ENCODE peak calls at places on chromosomes 5 and 9, in eight cellular contexts. K, P, W, V, B, Z, O and Q are unnamed samples.
A peak's percentile ranks its signal among the peaks of the same experiment; 100 is the strongest.

GRCh38 chr9:37449877-37450632 is 15.2 kb downstream of the ZBTB5 start:
- DNase-seq in K (no peak), P (no peak), W (no peak), V (no peak), B (no peak), Z (no peak), O (no peak), Q (no peak)

GRCh38 chr5:83513491-83513890 is 41.9 kb downstream of the VCAN start:
- DNase-seq in K (no peak), P (no peak), W (no peak), V (no peak), B (no peak), Z (no peak), O (no peak), Q (no peak)

GRCh38 chr5:14739538-14739937 is 75.0 kb downstream of the OTULIN start:
- DNase-seq in K (no peak), P (no peak), W (no peak), V (no peak), B (no peak), Z (no peak), O (no peak), Q (no peak)

GRCh38 chr5:133324926-133325325 is 273.1 kb downstream of the HSPA4 start:
- DNase-seq in K (no peak), P (no peak), W (no peak), V (no peak), B (no peak), Z (no peak), O (no peak), Q (no peak)

GRCh38 chr5:89372176-89372575 is 489.2 kb upstream of the MEF2C start:
- DNase-seq in K (no peak), P (no peak), W (no peak), V (no peak), B (no peak), Z (no peak), O (no peak), Q (no peak)

GRCh38 chr9:98807070-98807810 is at the start of gene GALNT12:
- DNase-seq in K (peak; percentile 47), P (peak; percentile 60), W (no peak), V (peak; percentile 52), B (no peak), Z (peak; percentile 86), O (peak; percentile 71), Q (no peak)

GRCh38 chr5:6216516-6217075 is 161.8 kb downstream of the MED10 start:
- DNase-seq in K (no peak), P (no peak), W (no peak), V (no peak), B (no peak), Z (no peak), O (no peak), Q (no peak)

GRCh38 chr5:146732966-146733365 is 145.6 kb downstream of the PPP2R2B start:
- DNase-seq in K (no peak), P (no peak), W (no peak), V (no peak), B (no peak), Z (no peak), O (no peak), Q (no peak)

GRCh38 chr9:113738898-113739604 is 137.1 kb upstream of the ZNF618 start:
- DNase-seq in K (no peak), P (no peak), W (no peak), V (no peak), B (no peak), Z (no peak), O (no peak), Q (no peak)

GRCh38 chr5:139748505-139748826 is 47.1 kb upstream of the PSD2 start:
- DNase-seq in K (no peak), P (no peak), W (no peak), V (no peak), B (no peak), Z (no peak), O (no peak), Q (no peak)

GRCh38 chr5:54902817-54903473 is 82.4 kb downstream of the ESM1 start:
- DNase-seq in K (no peak), P (no peak), W (no peak), V (no peak), B (no peak), Z (no peak), O (no peak), Q (no peak)

GRCh38 chr5:15406478-15406877 is 93.5 kb upstream of the FBXL7 start:
- DNase-seq in K (no peak), P (no peak), W (no peak), V (no peak), B (no peak), Z (no peak), O (no peak), Q (no peak)

GRCh38 chr5:72070519-72070918 is 36.8 kb upstream of the MAP1B start:
- DNase-seq in K (no peak), P (no peak), W (no peak), V (no peak), B (no peak), Z (no peak), O (no peak), Q (no peak)

GRCh38 chr9:100099722-100100042 is 639 bp downstream of the INVS start:
- DNase-seq in K (no peak), P (no peak), W (peak; percentile 31), V (no peak), B (no peak), Z (peak; percentile 14), O (peak; percentile 63), Q (no peak)

GRCh38 chr9:135932656-135933055 is 25.3 kb upstream of the CAMSAP1 start:
- DNase-seq in K (no peak), P (no peak), W (no peak), V (no peak), B (no peak), Z (no peak), O (no peak), Q (no peak)

GRCh38 chr9:135930446-135931345 is 23.4 kb upstream of the CAMSAP1 start:
- DNase-seq in K (no peak), P (no peak), W (no peak), V (no peak), B (no peak), Z (no peak), O (no peak), Q (no peak)

GRCh38 chr9:135931349-135931820 is 24.0 kb upstream of the CAMSAP1 start:
- DNase-seq in K (no peak), P (no peak), W (no peak), V (no peak), B (no peak), Z (no peak), O (no peak), Q (no peak)

GRCh38 chr9:135929656-135930445 is 22.5 kb upstream of the CAMSAP1 start:
- DNase-seq in K (no peak), P (no peak), W (no peak), V (no peak), B (no peak), Z (no peak), O (no peak), Q (no peak)

DNA sequence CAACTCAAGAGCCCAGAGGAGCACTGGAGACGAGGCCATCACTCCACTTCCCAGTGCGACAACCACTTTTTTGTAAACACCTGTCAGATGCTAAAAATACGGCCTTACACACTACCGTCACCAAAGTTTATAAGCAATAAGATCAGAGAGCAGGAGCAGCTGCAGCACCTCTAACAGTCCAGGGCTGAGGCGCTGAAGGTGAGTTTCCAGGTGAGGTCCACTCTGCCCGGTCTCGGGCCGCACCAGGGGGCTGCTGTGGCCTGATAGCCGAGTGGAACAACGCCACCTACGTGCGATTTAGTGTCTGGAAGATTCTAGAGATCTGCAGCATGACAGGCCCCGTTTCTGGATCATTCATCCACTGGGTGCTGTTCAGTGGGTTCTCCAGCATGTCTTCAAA is 25.8 kb upstream of the CAMSAP1 start:
- DNase-seq in K (no peak), P (no peak), W (no peak), V (no peak), B (no peak), Z (no peak), O (no peak), Q (no peak)
- H3K27ac ChIP-seq in K (no peak overlapping the region), P (no peak overlapping the region), W (no peak overlapping the region), V (no peak overlapping the region), B (no peak overlapping the region), Z (no peak overlapping the region), O (no peak overlapping the region), Q (no peak overlapping the region)

GRCh38 chr5:177306674-177307543 is 3.3 kb downstream of the PRELID1 start:
- DNase-seq in K (no peak), P (no peak), W (no peak), V (no peak), B (no peak), Z (no peak), O (no peak), Q (no peak)
- TF ChIP-seq POLR2A in K (no peak), P (no peak), W (no peak), V (no peak), B (no peak), Z (peak; percentile 77), O (no peak), Q (no peak)

GRCh38 chr9:121321039-121321503 is 49.0 kb downstream of the STOM start:
- DNase-seq in K (no peak), P (no peak), W (no peak), V (no peak), B (no peak), Z (no peak), O (peak; percentile 74), Q (no peak)
- TF ChIP-seq EP300 in K (no peak), P (no peak), W (no peak), V (no peak), B (no peak), Z (no peak), O (no peak), Q (no peak)

DNA sequence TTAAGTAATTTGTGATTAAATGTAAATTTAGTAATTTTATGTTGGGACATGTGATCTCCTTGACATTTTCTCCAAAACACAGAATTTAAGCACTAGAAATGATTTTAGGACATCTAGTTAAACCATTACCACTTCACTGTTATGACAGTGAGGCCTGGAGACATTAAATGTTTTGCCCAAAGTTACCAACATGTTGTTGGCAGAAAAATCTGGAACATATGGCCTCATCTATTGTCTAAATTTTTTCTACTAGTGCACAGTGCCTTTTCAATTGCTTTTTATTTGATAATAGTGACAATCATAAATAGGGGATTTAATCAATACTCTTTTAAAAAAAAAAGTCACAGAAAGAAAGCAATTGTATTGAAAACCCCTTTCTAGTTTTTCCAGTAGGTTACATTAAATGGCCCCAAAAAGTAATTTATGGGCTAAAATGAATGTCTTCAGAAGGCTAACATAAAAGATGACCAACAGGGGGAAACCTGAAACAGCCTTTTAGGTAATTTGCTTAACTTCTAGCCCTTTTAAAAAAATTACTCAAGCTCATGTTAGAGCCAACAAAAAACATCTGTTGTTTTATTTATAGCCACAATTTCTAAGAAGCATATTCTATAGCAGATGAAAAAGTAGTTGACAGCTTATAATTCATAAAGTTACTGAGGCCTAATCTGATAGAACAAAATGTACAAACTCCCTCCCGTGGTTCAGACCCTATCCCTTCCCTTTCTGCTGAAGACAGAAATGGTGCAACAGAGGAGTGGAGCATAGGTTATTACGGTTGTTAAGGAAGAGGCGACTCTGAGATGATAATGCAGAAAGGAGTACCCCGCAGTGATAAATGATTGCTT is 45.8 kb downstream of the PIK3R1 start:
- DNase-seq in K (no peak), P (no peak), W (no peak), V (no peak), B (no peak), Z (no peak), O (no peak), Q (no peak)
- H3K27ac ChIP-seq in K (peak overlapping the region; percentile 12), P (peak overlapping the region; percentile 35), W (no peak overlapping the region), V (no peak overlapping the region), B (no peak overlapping the region), Z (no peak overlapping the region), O (peak overlapping the region; percentile 83), Q (peak overlapping the region; percentile 91)

GRCh38 chr9:124197177-124198095 is 60.3 kb upstream of the NEK6 start:
- DNase-seq in K (peak; percentile 5), P (no peak), W (no peak), V (no peak), B (no peak), Z (peak; percentile 55), O (peak; percentile 59), Q (no peak)
- TF ChIP-seq POLR2A in K (no peak), P (no peak), W (no peak), V (no peak), B (no peak), Z (no peak), O (no peak), Q (no peak)